ENCODE peak calls at places on chromosomes 13 and 19, in ten cellular contexts. N is endodermal cell, L is kidney epithelial cell, B is fibroblast of pulmonary artery, J is AG04450, W is tibial artery, Z is BE2C, K is foreskin fibroblast, S is heart right ventricle, V is MM.1S. G is an unnamed sample.

GRCh38 chr19:1631557-1632100 is 20.8 kb downstream of the TCF3 start:
- DNase-seq in N (no peak), L (no peak), B (no peak), J (no peak), W (no peak), Z (no peak), K (no peak), S (no peak), V (no peak), G (no peak)

GRCh38 chr19:34348899-34349487 is 16.0 kb upstream of the GPI start:
- DNase-seq in N (no peak), L (no peak), B (no peak), J (no peak), W (no peak), Z (no peak), K (no peak), S (no peak), V (no peak), G (no peak)

GRCh38 chr19:36488118-36488815 is 1.1 kb downstream of the ZNF566 start:
- DNase-seq in N (no peak), L (no peak), B (no peak), J (no peak), W (no peak), Z (no peak), K (no peak), S (no peak), V (no peak), G (no peak)

GRCh38 chr19:8573316-8573715 is 3.9 kb downstream of the MYO1F start:
- DNase-seq in N (no peak), L (no peak), B (no peak), J (no peak), W (no peak), Z (no peak), K (no peak), S (no peak), V (no peak), G (no peak)

GRCh38 chr13:101579291-101579802 is 126.9 kb downstream of the ITGBL1 start:
- DNase-seq in N (no peak), L (peak; percentile 43), B (peak; percentile 51), J (no peak), W (no peak), Z (no peak), K (peak; percentile 74), S (no peak), V (no peak), G (peak; percentile 71)

GRCh38 chr13:39106216-39106995 is 68.2 kb downstream of the NHLRC3 start:
- DNase-seq in N (no peak), L (no peak), B (peak; percentile 3), J (no peak), W (no peak), Z (peak; percentile 47), K (no peak), S (no peak), V (no peak), G (peak; percentile 0)

GRCh38 chr13:20583803-20584293 is 16.9 kb downstream of the IFT88 start:
- DNase-seq in N (no peak), L (no peak), B (no peak), J (no peak), W (no peak), Z (no peak), K (no peak), S (no peak), V (no peak), G (no peak)

GRCh38 chr19:591099-591958 is 1.6 kb downstream of the HCN2 start:
- DNase-seq in N (peak; percentile 87), L (no peak), B (no peak), J (no peak), W (no peak), Z (no peak), K (peak; percentile 52), S (no peak), V (no peak), G (no peak)

GRCh38 chr13:28819748-28820098 is 416 bp upstream of the MTUS2 start:
- DNase-seq in N (peak; percentile 92), L (no peak), B (peak; percentile 45), J (no peak), W (no peak), Z (peak; percentile 82), K (peak; percentile 71), S (peak; percentile 44), V (peak; percentile 38), G (no peak)

GRCh38 chr19:35524181-35524838 is 3.8 kb downstream of the SBSN start:
- DNase-seq in N (peak; percentile 73), L (no peak), B (no peak), J (no peak), W (no peak), Z (no peak), K (no peak), S (no peak), V (no peak), G (no peak)

GRCh38 chr19:5926641-5927438 is 12.8 kb downstream of the CAPS start:
- DNase-seq in N (no peak), L (no peak), B (no peak), J (no peak), W (peak; percentile 81), Z (peak; percentile 47), K (peak; percentile 97), S (peak; percentile 71), V (no peak), G (peak; percentile 13)

DNA sequence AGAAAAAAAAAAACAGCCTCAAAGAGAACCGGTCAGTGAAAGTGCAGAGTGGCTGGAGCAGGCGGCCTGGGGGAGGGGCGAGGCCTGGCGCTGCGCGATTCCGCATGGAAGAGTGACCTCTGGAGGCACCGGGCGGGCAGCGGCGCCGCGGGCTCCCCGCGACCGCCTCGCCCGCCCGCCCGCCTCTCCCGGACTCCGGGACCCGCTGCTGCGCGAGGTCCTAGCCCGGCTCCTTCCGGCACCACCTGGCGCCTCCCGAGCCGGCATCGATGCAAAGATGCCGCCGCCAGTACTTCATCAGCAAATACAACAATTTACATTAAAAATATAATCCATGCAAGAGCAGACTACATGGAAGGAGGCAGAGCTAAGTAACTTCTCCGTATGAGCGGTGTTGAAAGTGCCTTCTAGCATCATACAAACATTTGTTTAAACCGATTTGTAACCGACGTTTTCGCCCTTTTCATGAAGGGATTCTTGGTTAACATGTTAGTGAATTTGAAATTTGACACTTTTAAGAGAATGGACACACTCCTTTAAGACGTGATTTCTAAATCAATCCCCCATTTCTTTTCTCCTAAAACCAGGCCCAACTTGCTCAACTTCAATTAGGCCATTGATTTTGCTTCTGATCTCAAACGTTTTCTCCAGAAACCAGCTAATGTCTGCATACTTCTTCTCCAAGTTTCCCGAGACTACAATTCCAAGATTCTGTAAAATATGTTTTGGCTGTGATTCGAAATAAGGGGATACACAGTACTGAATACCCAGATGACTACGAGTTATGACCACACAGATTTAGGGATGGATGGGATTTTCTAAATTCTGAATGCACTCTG is 2.1 kb downstream of the EFNB2 start:
- DNase-seq in N (peak; percentile 93), L (no peak), B (peak; percentile 86), J (peak; percentile 59), W (peak; percentile 89), Z (peak; percentile 93), K (peak; percentile 96), S (peak; percentile 84), V (peak; percentile 51), G (peak; percentile 85)
- TF ChIP-seq CTCF in N (peak; percentile 88), L (peak; percentile 51), B (peak; percentile 36), J (peak; percentile 51), W (peak; percentile 58), Z (peak; percentile 49), K (peak; percentile 34), S (peak; percentile 60), V (peak; percentile 31), G (peak; percentile 43)

DNA sequence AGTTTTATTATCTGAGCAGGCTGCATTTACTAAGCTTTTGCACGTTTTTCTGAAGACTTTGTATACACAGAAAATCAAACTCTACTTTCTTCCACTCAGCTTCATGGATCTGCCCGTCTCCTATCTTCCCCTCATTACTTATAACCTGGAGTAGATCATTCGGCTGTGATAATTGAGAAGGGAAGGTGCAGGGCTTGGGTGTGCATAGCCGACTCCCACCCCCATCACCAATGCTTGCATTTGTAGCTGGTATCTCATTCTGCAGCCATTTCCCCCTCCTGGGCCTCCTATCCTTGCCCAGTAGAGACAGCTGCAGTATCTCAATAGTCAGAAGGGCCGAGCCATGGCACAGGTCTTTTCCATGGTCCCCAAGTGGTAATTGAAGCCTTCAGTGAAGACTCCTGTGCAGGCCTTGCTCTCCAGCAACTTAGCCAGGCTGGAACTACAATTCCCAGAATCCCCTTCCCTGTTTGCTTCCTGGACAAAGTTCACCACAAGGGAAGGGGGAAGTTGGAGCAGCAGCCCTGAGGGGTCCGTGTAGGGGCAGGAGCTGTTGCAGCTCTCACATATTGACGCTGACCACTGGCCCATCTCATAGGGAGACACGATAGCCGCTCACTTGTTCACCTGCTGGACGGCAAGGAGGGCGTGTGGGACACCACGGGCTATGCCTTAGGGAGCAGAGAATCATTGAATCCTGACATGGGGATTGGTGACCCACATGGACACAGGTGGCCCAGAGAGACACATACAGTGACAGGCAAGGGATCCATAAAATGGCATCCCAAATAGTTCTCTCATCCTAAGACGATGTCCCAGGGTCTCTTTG is 2.1 kb upstream of the SIGLEC8 start:
- DNase-seq in N (peak; percentile 66), L (no peak), B (peak; percentile 12), J (no peak), W (no peak), Z (peak; percentile 18), K (peak; percentile 5), S (no peak), V (no peak), G (no peak)
- H3K4me3 ChIP-seq in N (peak overlapping the region; percentile 68), L (no peak overlapping the region), B (peak overlapping the region; percentile 21), J (no peak overlapping the region), W (no peak overlapping the region), Z (peak overlapping the region; percentile 38), K (no peak overlapping the region), S (no peak overlapping the region), V (no peak overlapping the region), G (no peak overlapping the region)

DNA sequence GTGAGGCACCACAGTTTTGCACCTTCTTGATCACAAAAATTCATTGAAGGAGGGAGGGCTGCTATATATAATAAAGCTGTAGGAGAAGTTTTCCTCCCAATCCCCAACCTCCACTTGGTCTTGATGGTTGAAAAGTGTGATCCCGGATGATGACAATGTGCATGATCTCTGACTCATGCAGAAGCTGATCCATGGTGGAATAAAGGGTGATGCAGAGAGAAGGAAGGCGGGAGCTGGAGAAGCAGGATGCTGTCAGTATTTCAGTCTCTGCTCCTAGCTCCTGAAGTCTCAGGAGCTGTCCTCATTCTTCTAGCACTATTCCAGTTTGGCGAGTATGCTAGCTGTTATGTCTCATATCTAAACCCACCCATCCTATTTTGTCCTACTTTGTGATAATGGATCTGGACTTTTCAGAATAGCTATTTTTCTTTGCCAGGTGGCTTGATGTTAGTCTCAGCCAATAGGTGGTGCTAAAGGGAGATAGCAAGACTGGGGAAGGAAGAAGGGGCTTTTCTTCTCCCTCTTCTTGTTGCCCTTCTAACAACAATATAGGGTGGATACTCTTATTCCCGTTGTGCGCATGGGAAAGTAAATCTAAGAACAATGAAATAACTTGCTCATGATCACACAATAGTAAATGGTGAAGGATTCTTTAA is 65.6 kb upstream of the HTR2A start:
- DNase-seq in N (no peak), L (no peak), B (peak; percentile 8), J (no peak), W (no peak), Z (no peak), K (peak; percentile 68), S (no peak), V (no peak), G (peak; percentile 23)
- TF ChIP-seq CTCF in N (peak; percentile 77), L (peak; percentile 45), B (peak; percentile 49), J (peak; percentile 51), W (no peak), Z (peak; percentile 60), K (peak; percentile 28), S (peak; percentile 16), V (peak; percentile 42), G (peak; percentile 49)

DNA sequence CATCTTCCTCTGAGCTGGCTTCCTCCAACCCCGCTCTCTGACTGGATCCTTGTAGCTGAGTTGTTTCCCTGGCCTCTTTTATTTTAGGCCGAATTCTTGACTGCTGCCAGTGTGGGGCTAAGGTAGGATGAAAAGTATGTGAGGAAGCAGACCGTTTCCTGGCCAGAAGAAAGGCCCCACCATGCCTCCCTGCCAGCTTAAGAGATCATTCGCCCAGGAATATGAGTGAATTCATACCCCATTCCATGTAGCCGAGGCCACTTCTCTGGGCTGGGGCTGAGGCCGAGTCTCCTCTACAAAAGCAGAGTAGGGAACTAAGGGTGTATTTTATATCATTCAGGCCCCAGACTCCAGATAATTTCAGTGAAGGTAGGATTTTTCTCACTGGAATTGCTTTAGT is 32.3 kb downstream of the NFIX start:
- DNase-seq in N (no peak), L (no peak), B (no peak), J (no peak), W (no peak), Z (no peak), K (no peak), S (no peak), V (no peak), G (no peak)
- H3K4me3 ChIP-seq in N (no peak overlapping the region), L (no peak overlapping the region), B (no peak overlapping the region), J (no peak overlapping the region), W (peak overlapping the region; percentile 50), Z (no peak overlapping the region), K (peak overlapping the region; percentile 90), S (no peak overlapping the region), V (no peak overlapping the region), G (peak overlapping the region; percentile 51)

G was measured in astrocyte of the spinal cord.